ENCODE peak calls at places on chromosomes 11 and 22, in five cellular contexts. D is body of pancreas, V is heart left ventricle, M is A549, C is adrenal gland. S is an unnamed sample. For H3K4me1, the result is how much of the 10 kb centered on the place peaks cover.

GRCh38 chr11:78032090-78032489 is 9.0 kb upstream of the KCTD14 start:
- DNase-seq in M (no peak), D (peak), V (no peak), C (peak), S (no peak)

GRCh38 chr22:36351921-36352774 is 35.6 kb downstream of the MYH9 start:
- DNase-seq in D (no peak), V (no peak), C (no peak), M (peak), S (peak)

GRCh38 chr22:20198527-20199319 is 47.9 kb upstream of the CCDC188 start:
- DNase-seq in M (no peak), D (no peak), V (no peak), C (no peak), S (no peak)

GRCh38 chr11:15158351-15159015 is 43.8 kb downstream of the INSC start:
- DNase-seq in M (no peak), V (no peak), C (no peak), D (no peak), S (no peak)

GRCh38 chr22:19378362-19378711 is 53.2 kb downstream of the HIRA start:
- DNase-seq in C (no peak), M (no peak), D (no peak), V (no peak), S (no peak)

GRCh38 chr11:127789887-127790286 is 789.3 kb upstream of the KIRREL3 start:
- DNase-seq in M (peak), V (no peak), C (no peak), D (peak), S (no peak)

GRCh38 chr22:50216684-50217520 is 16.1 kb downstream of the SELENOO start:
- DNase-seq in C (no peak), M (no peak), V (no peak), D (no peak), S (peak)

GRCh38 chr11:128409476-128409875 is 177.9 kb downstream of the ETS1 start:
- DNase-seq in D (no peak), C (no peak), M (no peak), V (no peak), S (no peak)

GRCh38 chr11:102653744-102654291 is 28.7 kb upstream of the MMP20 start:
- DNase-seq in M (no peak), D (no peak), C (no peak), V (no peak), S (no peak)

GRCh38 chr22:26763633-26764295 is 106.4 kb downstream of the MIAT start:
- DNase-seq in C (no peak), V (no peak), D (peak), M (peak), S (no peak)

GRCh38 chr22:44497218-44497903 is 672 bp downstream of the RTL6 start:
- DNase-seq in D (peak), C (peak), M (no peak), V (no peak), S (no peak)

GRCh38 chr22:28479912-28480311 is 199.7 kb downstream of the TTC28 start:
- DNase-seq in V (no peak), C (no peak), M (no peak), D (no peak), S (no peak)

GRCh38 chr11:72575533-72576170 is 98.6 kb downstream of the PDE2A start:
- DNase-seq in M (no peak), V (no peak), C (no peak), D (no peak), S (no peak)

GRCh38 chr11:12746593-12747097 is 72.4 kb downstream of the TEAD1 start:
- DNase-seq in V (peak), C (no peak), M (peak), D (peak), S (peak)

GRCh38 chr11:85867751-85868150 is 12.6 kb downstream of the CCDC83 start:
- DNase-seq in D (no peak), V (no peak), M (no peak), C (no peak), S (no peak)

GRCh38 chr11:116913000-116913399 is 75.6 kb upstream of the APOA1 start:
- DNase-seq in C (no peak), V (no peak), D (no peak), M (peak), S (no peak)

GRCh38 chr22:23481369-23481768 is 98.7 kb downstream of the IGLL1 start:
- DNase-seq in C (no peak), M (no peak), V (no peak), D (no peak), S (no peak)

GRCh38 chr22:39396156-39396796 is 3.3 kb upstream of the TAB1 start:
- DNase-seq in V (no peak), M (no peak), C (no peak), D (no peak), S (no peak)

GRCh38 chr11:78290293-78291176 is 101.8 kb downstream of the USP35 start:
- DNase-seq in C (peak), D (no peak), V (no peak), M (peak), S (no peak)

GRCh38 chr11:48123934-48124755 is 92.5 kb upstream of the OR4B1 start:
- DNase-seq in M (no peak), V (no peak), D (no peak), C (no peak), S (no peak)

GRCh38 chr11:44978961-44979331 is 28.3 kb upstream of the TP53I11 start:
- DNase-seq in V (no peak), C (no peak), D (peak), M (peak), S (peak)

GRCh38 chr11:2729841-2730240 is 30.0 kb upstream of the KCNQ1OT1 start:
- DNase-seq in V (no peak), D (no peak), M (no peak), C (no peak), S (no peak)

DNA sequence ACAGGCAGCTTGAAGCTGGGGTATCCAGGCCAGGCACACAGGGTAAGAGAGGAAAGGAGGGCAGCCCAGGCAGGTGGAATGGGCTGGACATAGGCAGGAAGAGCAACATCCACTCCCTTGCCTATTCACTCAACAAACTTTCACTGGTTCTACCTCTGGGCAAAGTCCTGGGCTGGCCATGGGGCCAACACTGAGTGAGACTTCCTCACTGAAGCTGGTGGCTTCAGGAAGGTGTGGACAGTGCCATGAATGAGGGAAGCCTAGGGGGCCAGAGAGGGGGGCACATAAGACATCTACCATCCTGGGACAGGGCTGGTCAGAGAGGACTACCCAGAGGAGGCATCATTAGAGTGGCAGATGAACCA is 44.9 kb upstream of the TCF20 start:
- DNase-seq in V (no peak), M (no peak), C (no peak), D (no peak), S (no peak)
- H3K4me1 ChIP-seq in V (under half), M (under half), C (under half), D (under half), S (under half)

GRCh38 chr11:22431074-22431473 is 92.9 kb downstream of the SLC17A6 start:
- DNase-seq in V (no peak), D (no peak), C (no peak), M (no peak), S (no peak)
- H3K27ac ChIP-seq in V (no peak), D (no peak), C (no peak), M (no peak), S (no peak)

DNA sequence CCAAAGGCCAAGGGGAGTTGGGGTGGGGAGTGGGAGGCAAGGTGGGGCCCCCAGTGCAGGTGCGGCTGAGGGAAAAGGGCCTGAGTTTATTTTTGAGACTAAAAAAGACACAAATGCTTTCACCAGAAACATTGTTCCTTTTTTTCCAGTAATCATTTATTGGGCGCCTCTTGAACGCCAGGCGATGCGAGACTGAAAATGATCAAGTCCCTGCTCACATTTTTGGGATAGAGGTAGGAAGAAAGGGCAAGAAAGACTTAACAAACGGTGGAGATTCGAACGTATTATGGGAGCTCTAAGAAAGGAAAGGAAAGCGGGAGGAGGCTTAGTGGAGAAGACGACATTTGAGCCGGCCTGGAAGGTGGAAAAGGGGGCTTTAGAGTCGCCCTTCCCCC is 796 bp upstream of the SF3B2 start:
- DNase-seq in C (no peak), M (no peak), D (no peak), V (no peak), S (no peak)
- H3K4me1 ChIP-seq in C (under half), M (under half), D (half or more), V (under half), S (under half)

DNA sequence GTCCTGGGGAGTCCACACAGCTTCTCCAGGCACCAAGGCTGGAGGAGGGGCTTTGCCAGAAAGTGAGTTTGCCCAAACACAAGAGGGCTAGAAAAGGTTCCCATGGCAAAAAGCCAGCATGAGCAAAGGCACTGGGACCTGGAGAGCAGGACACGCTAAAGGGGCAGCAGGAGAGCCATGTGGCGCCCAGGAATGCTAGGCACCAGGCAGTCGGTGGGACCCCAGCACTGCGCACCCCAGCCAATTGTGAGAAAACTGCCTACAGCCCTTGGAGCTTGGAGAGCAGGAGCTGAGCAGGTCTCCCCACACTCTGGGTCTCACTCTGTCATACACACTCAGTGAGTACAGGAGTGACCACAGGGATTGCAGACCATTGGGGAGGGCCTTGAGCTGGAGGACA is 5.2 kb upstream of the RAB1B start:
- DNase-seq in C (no peak), D (no peak), V (no peak), M (no peak), S (no peak)
- H3K27ac ChIP-seq in C (no peak), D (no peak), V (no peak), M (no peak), S (no peak)

GRCh38 chr11:61477734-61478148 is 30.8 kb upstream of the LRRC10B start:
- DNase-seq in C (peak), M (peak), V (peak), D (peak), S (no peak)
- H3K4me1 ChIP-seq in C (under half), M (under half), V (under half), D (under half), S (under half)

GRCh38 chr11:70206226-70206785 is 3.2 kb downstream of the FADD start:
- DNase-seq in V (no peak), C (no peak), D (no peak), M (no peak), S (no peak)
- H3K27ac ChIP-seq in V (no peak), C (no peak), D (no peak), M (no peak), S (no peak)

DNA sequence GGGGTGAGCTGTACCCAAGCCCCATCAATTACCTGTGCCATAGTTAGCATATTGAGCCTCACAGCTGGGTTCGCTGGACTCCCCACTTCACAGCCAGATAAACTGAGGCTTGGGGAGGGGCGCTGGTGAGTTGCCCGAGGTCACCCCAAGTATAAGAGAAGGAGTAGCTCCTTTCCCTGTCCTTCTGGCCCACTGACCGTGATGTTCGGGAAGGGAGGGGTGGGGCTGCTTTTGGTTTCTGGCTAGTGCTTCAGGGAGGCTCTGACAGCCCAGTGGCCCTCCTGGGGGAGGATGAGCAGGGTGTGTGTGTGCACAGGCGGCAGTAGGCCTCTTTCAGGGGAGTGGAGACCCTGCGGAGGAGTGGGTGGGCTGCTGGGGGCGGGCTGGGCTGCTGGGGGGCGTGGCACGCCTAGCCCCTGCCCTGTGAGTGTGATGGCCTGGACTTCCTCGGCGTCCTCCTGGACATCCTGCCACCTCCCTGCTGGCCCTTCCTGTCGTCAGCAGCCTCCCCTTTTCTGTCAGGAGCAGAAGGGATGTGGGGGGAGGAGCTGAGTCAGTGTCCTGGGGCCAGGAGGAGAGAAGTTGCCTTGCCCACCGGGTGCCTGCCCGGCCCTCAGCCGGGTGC is 50.4 kb downstream of the TRIOBP start:
- DNase-seq in M (peak), D (no peak), C (peak), V (peak), S (no peak)
- H3K4me1 ChIP-seq in M (half or more), D (half or more), C (half or more), V (half or more), S (half or more)